ENCODE peak calls at places on chromosomes 11 and 22, in nine cellular contexts. V is nephron progenitor cell; G is GM12864; D is astrocyte of the hippocampus; P is Caki2; M is A549; E is IMR-90; T is activated naive CD4-positive, alpha-beta T cell; N is hepatocyte. K is an unnamed sample.

GRCh38 chr22:32204211-32204855 is 540 bp downstream of the RFPL2 start:
- DNase-seq in V (peak), G (no peak), D (peak), P (no peak), M (peak), E (no peak), T (no peak), N (peak), K (peak)

GRCh38 chr22:28410050-28410816 is 269.4 kb downstream of the TTC28 start:
- DNase-seq in V (no peak), G (no peak), D (peak), P (no peak), M (no peak), E (peak), T (no peak), N (no peak), K (peak)

GRCh38 chr11:62858201-62858600 is 18.8 kb upstream of the WDR74 start:
- DNase-seq in V (no peak), G (no peak), D (no peak), P (no peak), M (no peak), E (no peak), T (no peak), N (no peak), K (no peak)

GRCh38 chr11:85599083-85599482 is 28.1 kb downstream of the DLG2 start:
- DNase-seq in V (no peak), G (no peak), D (no peak), P (no peak), M (no peak), E (no peak), T (no peak), N (no peak), K (no peak)

GRCh38 chr11:108135845-108136599 is 14.7 kb downstream of the ACAT1 start:
- DNase-seq in V (no peak), G (no peak), D (peak), P (no peak), M (no peak), E (peak), T (no peak), N (no peak), K (no peak)

GRCh38 chr11:83864412-83865057 is 578.4 kb upstream of the CCDC90B start:
- DNase-seq in V (no peak), G (no peak), D (no peak), P (peak), M (no peak), E (no peak), T (no peak), N (no peak), K (no peak)

GRCh38 chr11:11816511-11817319 is 25.1 kb upstream of the USP47 start:
- DNase-seq in V (no peak), G (no peak), D (no peak), P (no peak), M (no peak), E (peak), T (no peak), N (no peak), K (no peak)

GRCh38 chr11:85912414-85912813 is 57.2 kb downstream of the CCDC83 start:
- DNase-seq in V (no peak), G (no peak), D (no peak), P (no peak), M (no peak), E (no peak), T (no peak), N (no peak), K (no peak)

GRCh38 chr11:66886671-66887221 is 29.9 kb downstream of the LRFN4 start:
- DNase-seq in V (no peak), G (no peak), D (peak), P (peak), M (peak), E (peak), T (no peak), N (no peak), K (peak)

GRCh38 chr11:68974421-68975194 is 6.2 kb downstream of the MRGPRD start:
- DNase-seq in V (no peak), G (no peak), D (no peak), P (peak), M (peak), E (peak), T (no peak), N (peak), K (peak)

GRCh38 chr11:116579857-116580727 is 192.7 kb downstream of the BUD13 start:
- DNase-seq in V (peak), G (no peak), D (peak), P (no peak), M (no peak), E (no peak), T (no peak), N (peak), K (peak)

GRCh38 chr11:121426476-121427454 is 25.3 kb upstream of the SORL1 start:
- DNase-seq in V (peak), G (no peak), D (peak), P (no peak), M (peak), E (no peak), T (no peak), N (peak), K (peak)

GRCh38 chr11:85232559-85232958 is 394.6 kb downstream of the DLG2 start:
- DNase-seq in V (no peak), G (no peak), D (no peak), P (no peak), M (no peak), E (no peak), T (no peak), N (no peak), K (no peak)

GRCh38 chr11:68142028-68142412 is 20.8 kb upstream of the CHKA start:
- DNase-seq in V (no peak), G (no peak), D (peak), P (no peak), M (no peak), E (no peak), T (no peak), N (no peak), K (no peak)

GRCh38 chr11:133127746-133128145 is 404.6 kb downstream of the OPCML start:
- DNase-seq in V (no peak), G (no peak), D (no peak), P (no peak), M (no peak), E (no peak), T (no peak), N (no peak), K (no peak)

GRCh38 chr11:65132988-65133700 is 1.2 kb downstream of the SYVN1 start:
- DNase-seq in V (no peak), G (peak), D (peak), P (no peak), M (peak), E (no peak), T (no peak), N (peak), K (peak)

GRCh38 chr11:125376856-125377255 is 119.2 kb downstream of the FEZ1 start:
- DNase-seq in V (no peak), G (no peak), D (peak), P (no peak), M (no peak), E (no peak), T (no peak), N (no peak), K (no peak)

GRCh38 chr11:106668147-106668546 is 350.1 kb downstream of the GUCY1A2 start:
- DNase-seq in V (no peak), G (no peak), D (peak), P (peak), M (no peak), E (peak), T (no peak), N (no peak), K (no peak)

GRCh38 chr22:38413085-38414008 is 41.7 kb downstream of the KCNJ4 start:
- DNase-seq in V (no peak), G (no peak), D (no peak), P (no peak), M (no peak), E (no peak), T (no peak), N (peak), K (peak)

GRCh38 chr11:80350541-80350940 is 909.7 kb upstream of the TENM4 start:
- DNase-seq in V (no peak), G (no peak), D (no peak), P (no peak), M (no peak), E (no peak), T (no peak), N (peak), K (no peak)

GRCh38 chr22:24094966-24095365 is 83.9 kb downstream of the CABIN1 start:
- DNase-seq in V (no peak), G (no peak), D (no peak), P (no peak), M (no peak), E (no peak), T (no peak), N (no peak), K (no peak)

GRCh38 chr11:119062779-119063178 is 4.8 kb upstream of the VPS11 start:
- DNase-seq in V (no peak), G (no peak), D (peak), P (peak), M (no peak), E (peak), T (no peak), N (no peak), K (no peak)

GRCh38 chr11:47946682-47947575 is 33.4 kb upstream of the PTPRJ start:
- DNase-seq in V (no peak), G (no peak), D (peak), P (peak), M (peak), E (peak), T (no peak), N (peak), K (peak)

GRCh38 chr11:70915158-70915795 is 337.1 kb downstream of the SHANK2 start:
- DNase-seq in V (no peak), G (no peak), D (no peak), P (no peak), M (no peak), E (no peak), T (no peak), N (no peak), K (no peak)

GRCh38 chr22:38347944-38348750 is 30.9 kb upstream of the CSNK1E start:
- DNase-seq in V (no peak), G (no peak), D (no peak), P (peak), M (no peak), E (peak), T (no peak), N (no peak), K (peak)

GRCh38 chr11:115760528-115760837 is 256.3 kb upstream of the CADM1 start:
- DNase-seq in V (peak), G (no peak), D (no peak), P (no peak), M (no peak), E (no peak), T (no peak), N (no peak), K (no peak)

K was measured in iPS-NIHi11.